ENCODE peak calls at places on chromosomes 7 and 10, in seven cellular contexts. U, Y, J, Z, A, N and H are unnamed samples.

GRCh38 chr7:2009541-2010001 is 223.2 kb downstream of the MAD1L1 start:
- DNase-seq in U (no peak), Y (no peak), J (no peak), Z (peak), A (no peak), N (peak), H (no peak)

GRCh38 chr7:19408821-19409220 is 263.6 kb upstream of the FERD3L start:
- DNase-seq in U (no peak), Y (no peak), J (no peak), Z (no peak), A (no peak), N (no peak), H (no peak)

GRCh38 chr10:614772-615582 is 74.5 kb downstream of the DIP2C start:
- DNase-seq in U (no peak), Y (no peak), J (no peak), Z (no peak), A (no peak), N (peak), H (no peak)

GRCh38 chr10:104445359-104445758 is 91.7 kb downstream of the CFAP58 start:
- DNase-seq in U (no peak), Y (no peak), J (no peak), Z (no peak), A (no peak), N (no peak), H (no peak)

GRCh38 chr7:158956805-158957506 is 100.6 kb downstream of the DYNC2I1 start:
- DNase-seq in U (peak), Y (no peak), J (no peak), Z (no peak), A (no peak), N (peak), H (no peak)

GRCh38 chr10:2048337-2048973 is 311.1 kb upstream of the ADARB2 start:
- DNase-seq in U (no peak), Y (no peak), J (no peak), Z (no peak), A (no peak), N (no peak), H (no peak)

GRCh38 chr10:12823361-12823760 is 178.2 kb downstream of the CCDC3 start:
- DNase-seq in U (no peak), Y (no peak), J (no peak), Z (no peak), A (no peak), N (no peak), H (no peak)

GRCh38 chr10:60089095-60089494 is 182.7 kb upstream of the CCDC6 start:
- DNase-seq in U (no peak), Y (no peak), J (no peak), Z (no peak), A (no peak), N (no peak), H (no peak)

GRCh38 chr10:94757916-94758315 is 4.6 kb upstream of the CYP2C19 start:
- DNase-seq in U (no peak), Y (no peak), J (no peak), Z (no peak), A (no peak), N (no peak), H (no peak)

GRCh38 chr10:58475322-58476277 is 37.1 kb upstream of the BICC1 start:
- DNase-seq in U (no peak), Y (no peak), J (no peak), Z (no peak), A (no peak), N (no peak), H (no peak)